ENCODE peak calls at places on chromosome 14, in four cellular contexts. One of them, this sample, is unnamed.

GRCh38 chr14:67331368-67332125 is 28.1 kb downstream of the ATP6V1D start:
- DNase-seq in GM12878: no peak
- DNase-seq in HepG2: no peak
- DNase-seq in WTC11: no peak
- DNase-seq in this sample: no peak

GRCh38 chr14:102295301-102295700 is 9.7 kb downstream of the MOK start:
- DNase-seq in GM12878: no peak
- DNase-seq in WTC11: no peak
- DNase-seq in HepG2: no peak
- DNase-seq in this sample: no peak

GRCh38 chr14:103361868-103362267 is 23.3 kb upstream of the MARK3 start:
- DNase-seq in GM12878: no peak
- DNase-seq in HepG2: peak
- DNase-seq in WTC11: no peak
- DNase-seq in this sample: no peak

GRCh38 chr14:102986810-102987579 is 64.5 kb downstream of the AMN start:
- DNase-seq in GM12878: no peak
- DNase-seq in WTC11: no peak
- DNase-seq in HepG2: peak
- DNase-seq in this sample: no peak

GRCh38 chr14:99231850-99232401 is 40.1 kb downstream of the BCL11B start:
- DNase-seq in GM12878: no peak
- DNase-seq in HepG2: no peak
- DNase-seq in WTC11: peak
- DNase-seq in this sample: no peak

GRCh38 chr14:58108717-58109116 is 43.3 kb downstream of the ARMH4 start:
- DNase-seq in HepG2: no peak
- DNase-seq in WTC11: no peak
- DNase-seq in GM12878: no peak
- DNase-seq in this sample: no peak

GRCh38 chr14:54830650-54831049 is 72.0 kb downstream of the GCH1 start:
- DNase-seq in GM12878: no peak
- DNase-seq in HepG2: no peak
- DNase-seq in WTC11: no peak
- DNase-seq in this sample: no peak

GRCh38 chr14:70721542-70721941 is 79.8 kb downstream of the TTC9 start:
- DNase-seq in HepG2: peak
- DNase-seq in WTC11: no peak
- DNase-seq in GM12878: no peak
- DNase-seq in this sample: no peak

GRCh38 chr14:66601932-66602578 is 94.1 kb downstream of the GPHN start:
- DNase-seq in GM12878: peak
- DNase-seq in HepG2: no peak
- DNase-seq in WTC11: no peak
- DNase-seq in this sample: no peak

GRCh38 chr14:92341791-92342190 is 18.8 kb downstream of the SLC24A4 start:
- DNase-seq in HepG2: no peak
- DNase-seq in WTC11: no peak
- DNase-seq in GM12878: no peak
- DNase-seq in this sample: no peak

GRCh38 chr14:71725802-71726638 is 206.2 kb upstream of the RGS6 start:
- DNase-seq in GM12878: no peak
- DNase-seq in WTC11: no peak
- DNase-seq in HepG2: no peak
- DNase-seq in this sample: no peak

GRCh38 chr14:23558363-23559009 is 2.4 kb downstream of the THTPA start:
- DNase-seq in WTC11: no peak
- DNase-seq in HepG2: no peak
- DNase-seq in GM12878: no peak
- DNase-seq in this sample: no peak

GRCh38 chr14:91223028-91223783 is 21.3 kb downstream of the GPR68 start:
- DNase-seq in WTC11: no peak
- DNase-seq in GM12878: no peak
- DNase-seq in HepG2: no peak
- DNase-seq in this sample: no peak

GRCh38 chr14:52327374-52328226 is 13.5 kb downstream of the PTGER2 start:
- DNase-seq in GM12878: no peak
- DNase-seq in WTC11: no peak
- DNase-seq in HepG2: no peak
- DNase-seq in this sample: no peak

GRCh38 chr14:100584056-100585031 is 2.9 kb downstream of the BEGAIN start:
- DNase-seq in WTC11: peak
- DNase-seq in GM12878: no peak
- DNase-seq in HepG2: no peak
- DNase-seq in this sample: peak

GRCh38 chr14:20730921-20731320 is 14.8 kb upstream of the EDDM3A start:
- DNase-seq in GM12878: no peak
- DNase-seq in WTC11: no peak
- DNase-seq in HepG2: no peak
- DNase-seq in this sample: no peak

GRCh38 chr14:90785876-90786450 is 30.3 kb downstream of the TTC7B start:
- DNase-seq in GM12878: no peak
- DNase-seq in HepG2: no peak
- DNase-seq in WTC11: no peak
- DNase-seq in this sample: no peak

GRCh38 chr14:54784657-54785056 is 118.0 kb downstream of the GCH1 start:
- DNase-seq in WTC11: no peak
- DNase-seq in GM12878: no peak
- DNase-seq in HepG2: no peak
- DNase-seq in this sample: no peak

GRCh38 chr14:89268514-89268913 is 148.5 kb downstream of the FOXN3 start:
- DNase-seq in WTC11: no peak
- DNase-seq in GM12878: no peak
- DNase-seq in HepG2: no peak
- DNase-seq in this sample: no peak

GRCh38 chr14:20614038-20614840 is 23.1 kb upstream of the RNASE12 start:
- DNase-seq in WTC11: peak
- DNase-seq in GM12878: no peak
- DNase-seq in HepG2: no peak
- DNase-seq in this sample: no peak

GRCh38 chr14:99769799-99770198 is 23.4 kb upstream of the EML1 start:
- DNase-seq in HepG2: no peak
- DNase-seq in GM12878: no peak
- DNase-seq in WTC11: no peak
- DNase-seq in this sample: no peak

GRCh38 chr14:94536836-94537235 is 24.4 kb upstream of the SERPINA4 start:
- DNase-seq in WTC11: no peak
- DNase-seq in GM12878: no peak
- DNase-seq in HepG2: peak
- DNase-seq in this sample: no peak

GRCh38 chr14:38074754-38075153 is 132.9 kb upstream of the SSTR1 start:
- DNase-seq in GM12878: no peak
- DNase-seq in HepG2: no peak
- DNase-seq in WTC11: no peak
- DNase-seq in this sample: no peak

GRCh38 chr14:93543766-93544165 is 113.0 kb downstream of the UNC79 start:
- DNase-seq in HepG2: peak
- DNase-seq in GM12878: no peak
- DNase-seq in WTC11: no peak
- DNase-seq in this sample: peak

GRCh38 chr14:103141117-103141796 is 18.0 kb downstream of the TNFAIP2 start:
- DNase-seq in GM12878: no peak
- DNase-seq in HepG2: peak
- DNase-seq in WTC11: peak
- DNase-seq in this sample: peak

GRCh38 chr14:72559227-72559626 is 334.7 kb downstream of the DPF3 start:
- DNase-seq in WTC11: no peak
- DNase-seq in GM12878: no peak
- DNase-seq in HepG2: no peak
- DNase-seq in this sample: no peak

GRCh38 chr14:100723135-100723883 is 3.4 kb upstream of the DLK1 start:
- DNase-seq in GM12878: no peak
- DNase-seq in WTC11: no peak
- DNase-seq in HepG2: no peak
- DNase-seq in this sample: no peak

GRCh38 chr14:101365329-101366158 is 195.8 kb upstream of the DIO3 start:
- DNase-seq in WTC11: no peak
- DNase-seq in GM12878: no peak
- DNase-seq in HepG2: no peak
- DNase-seq in this sample: no peak

GRCh38 chr14:66121859-66122258 is 364.3 kb upstream of the CCDC196 start:
- DNase-seq in HepG2: no peak
- DNase-seq in GM12878: no peak
- DNase-seq in WTC11: peak
- DNase-seq in this sample: no peak

GRCh38 chr14:99860219-99860618 is 67.0 kb downstream of the EML1 start:
- DNase-seq in GM12878: no peak
- DNase-seq in HepG2: no peak
- DNase-seq in WTC11: no peak
- DNase-seq in this sample: no peak

GRCh38 chr14:39417014-39417413 is 15.2 kb downstream of the FBXO33 start:
- DNase-seq in WTC11: peak
- DNase-seq in GM12878: no peak
- DNase-seq in HepG2: peak
- DNase-seq in this sample: no peak

DNA sequence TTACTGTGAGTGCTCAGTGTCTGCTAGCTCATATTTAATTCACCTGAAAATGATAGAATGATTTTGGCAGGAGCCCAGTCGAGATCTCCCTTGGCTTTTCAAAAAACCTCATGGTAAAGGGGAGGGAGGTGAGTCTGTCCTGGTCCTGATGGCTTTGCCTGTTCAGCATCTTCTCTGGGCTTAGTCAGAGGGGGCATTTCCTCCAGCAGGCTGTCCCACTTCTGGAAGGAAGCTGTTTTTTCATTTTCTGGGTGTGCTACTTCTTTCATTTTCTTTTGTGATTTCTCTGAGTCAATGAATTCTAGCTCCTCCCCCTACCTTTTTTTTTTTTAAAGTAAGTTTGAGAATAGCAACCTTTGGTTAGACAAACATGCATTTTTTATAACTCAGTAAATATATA is 58.8 kb downstream of the TMX1 start:
- DNase-seq in GM12878: no peak
- DNase-seq in HepG2: no peak
- DNase-seq in WTC11: no peak
- DNase-seq in this sample: no peak
- TF ChIP-seq TCF7 in GM12878: no peak
- TF ChIP-seq TCF7 in HepG2: no peak
- TF ChIP-seq TCF7 in WTC11: no peak
- TF ChIP-seq TCF7 in this sample: no peak

DNA sequence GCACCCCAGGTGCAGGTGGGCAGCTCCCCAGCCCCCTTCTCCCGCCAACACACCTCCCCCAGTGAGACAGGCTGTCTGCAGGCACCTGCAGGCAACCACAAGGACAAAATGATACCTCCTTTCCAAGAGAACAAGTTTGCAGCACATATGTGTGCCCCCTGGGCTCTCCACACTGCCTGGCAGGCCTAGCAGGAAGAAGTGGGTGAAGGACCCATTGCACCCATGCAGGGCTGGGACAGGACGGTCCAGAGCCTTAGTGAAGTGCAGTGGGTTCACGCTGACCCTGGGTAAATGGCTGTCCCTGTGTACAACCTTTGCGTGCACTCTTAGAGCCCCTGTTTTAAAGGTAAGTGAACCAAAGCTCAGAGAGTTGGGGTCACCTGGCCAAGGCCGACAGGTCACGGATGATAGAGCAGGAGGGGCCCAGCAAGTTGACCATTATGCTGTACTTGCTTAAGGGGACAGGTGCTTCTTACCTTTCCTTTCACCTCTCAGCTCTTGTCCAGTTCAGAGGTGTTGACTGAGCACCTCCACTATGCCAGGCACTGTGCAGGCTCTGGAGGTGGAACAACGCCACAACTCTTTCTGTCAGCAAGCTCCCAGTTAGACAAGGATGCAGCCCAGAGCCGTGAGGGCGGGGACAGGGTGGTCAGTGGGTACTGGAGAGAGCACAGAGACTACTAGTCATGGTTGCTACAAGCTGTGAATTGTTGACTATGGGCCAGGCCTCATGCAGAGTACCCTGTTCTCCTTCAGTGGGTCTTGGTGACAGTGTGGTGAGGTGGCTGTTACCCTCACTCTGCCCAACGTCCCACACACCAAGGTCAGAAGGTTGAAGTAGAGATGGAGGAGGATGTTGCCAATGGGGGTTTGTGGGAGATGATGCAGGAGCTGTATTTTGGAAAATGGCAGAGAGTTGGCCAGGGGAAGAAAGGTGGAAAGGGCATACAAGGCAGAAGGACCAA is 125.9 kb downstream of the PAPOLA start:
- DNase-seq in WTC11: no peak
- DNase-seq in GM12878: no peak
- DNase-seq in HepG2: no peak
- DNase-seq in this sample: no peak
- TF ChIP-seq TCF7 in WTC11: no peak
- TF ChIP-seq TCF7 in GM12878: no peak
- TF ChIP-seq TCF7 in HepG2: no peak
- TF ChIP-seq TCF7 in this sample: no peak

DNA sequence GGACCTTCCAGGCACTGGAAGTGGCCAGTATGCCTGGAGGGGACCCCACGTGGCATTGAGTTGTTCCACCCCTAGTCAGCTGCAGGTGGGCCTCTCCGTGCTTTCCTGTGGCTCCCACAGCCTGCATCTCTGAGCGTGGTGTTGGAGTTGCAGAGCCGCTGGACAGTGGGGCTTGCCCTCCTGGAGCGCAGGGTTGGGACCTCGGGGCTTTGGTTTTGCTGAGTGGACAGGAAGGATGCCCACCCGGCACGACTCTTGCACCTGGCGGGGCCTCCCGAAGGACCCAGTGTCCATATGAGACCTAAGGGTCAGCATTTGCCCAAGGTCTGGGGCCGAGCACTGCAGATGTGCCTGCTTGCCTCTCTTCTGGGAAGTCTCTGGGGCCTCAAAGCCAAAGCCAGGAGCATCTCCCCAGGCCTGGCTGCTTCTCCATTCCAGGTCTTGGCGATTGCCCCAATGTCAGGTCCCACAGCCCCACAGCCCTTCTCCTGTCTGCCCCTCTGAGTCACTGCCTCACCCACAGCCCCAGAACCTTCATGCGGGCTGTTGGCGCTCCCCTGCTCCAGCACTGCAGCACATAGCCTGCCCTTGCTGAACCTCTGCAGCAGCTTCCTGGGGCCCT is 1.5 kb downstream of the PACS2 start:
- DNase-seq in HepG2: no peak
- DNase-seq in GM12878: no peak
- DNase-seq in WTC11: no peak
- DNase-seq in this sample: no peak
- TF ChIP-seq TCF7 in HepG2: no peak
- TF ChIP-seq TCF7 in GM12878: no peak
- TF ChIP-seq TCF7 in WTC11: no peak
- TF ChIP-seq TCF7 in this sample: no peak

GRCh38 chr14:104444159-104445030 is 135.2 kb upstream of the C14orf180 start:
- DNase-seq in GM12878: no peak
- DNase-seq in HepG2: no peak
- DNase-seq in WTC11: no peak
- DNase-seq in this sample: no peak
- TF ChIP-seq TCF7 in GM12878: no peak
- TF ChIP-seq TCF7 in HepG2: no peak
- TF ChIP-seq TCF7 in WTC11: no peak
- TF ChIP-seq TCF7 in this sample: no peak

GRCh38 chr14:74161526-74162158 is 76.9 kb downstream of the LIN52 start:
- DNase-seq in GM12878: no peak
- DNase-seq in WTC11: peak
- DNase-seq in HepG2: no peak
- DNase-seq in this sample: no peak
- TF ChIP-seq TCF7 in GM12878: no peak
- TF ChIP-seq TCF7 in WTC11: no peak
- TF ChIP-seq TCF7 in HepG2: no peak
- TF ChIP-seq TCF7 in this sample: no peak

This sample was measured in K562.